ENCODE peak calls at places on chromosomes 4 and X, in four cellular contexts. Z, G, X and L are unnamed samples.

GRCh38 chr4:180407273-180407885 is 1835.8 kb upstream of the TENM3 start:
- DNase-seq in G (no peak), Z (no peak), X (no peak), L (no peak)

GRCh38 chrX:20265726-20266681 is 705 bp downstream of the RPS6KA3 start:
- DNase-seq in Z (peak), G (peak), X (peak), L (no peak)

GRCh38 chrX:40106677-40107290 is 9.0 kb upstream of the BCOR start:
- DNase-seq in G (no peak), X (peak), Z (no peak), L (no peak)

GRCh38 chr4:1843852-1844251 is 12.1 kb downstream of the LETM1 start:
- DNase-seq in X (no peak), G (no peak), Z (no peak), L (no peak)

GRCh38 chrX:151359931-151360871 is 36.8 kb upstream of the VMA21 start:
- DNase-seq in G (peak), Z (peak), X (peak), L (no peak)

GRCh38 chr4:185464184-185464583 is 7.3 kb downstream of the CCDC110 start:
- DNase-seq in X (no peak), G (no peak), Z (no peak), L (no peak)

GRCh38 chrX:65034292-65034640 is 58.0 kb upstream of the ZC4H2 start:
- DNase-seq in G (no peak), X (peak), Z (no peak), L (no peak)

GRCh38 chr4:6346373-6347110 is 76.9 kb downstream of the WFS1 start:
- DNase-seq in G (no peak), Z (no peak), X (no peak), L (no peak)

GRCh38 chrX:49172280-49172780 is 632 bp downstream of the PLP2 start:
- DNase-seq in Z (peak), G (peak), X (peak), L (no peak)

GRCh38 chr4:181863846-181864245 is 379.4 kb upstream of the TENM3 start:
- DNase-seq in Z (no peak), G (no peak), X (no peak), L (no peak)

GRCh38 chrX:43813898-43814297 is 68.4 kb downstream of the MAOB start:
- DNase-seq in Z (peak), G (peak), X (no peak), L (no peak)

GRCh38 chr4:105594094-105595010 is 41.9 kb downstream of the ARHGEF38 start:
- DNase-seq in X (no peak), Z (no peak), G (no peak), L (peak)

GRCh38 chr4:173252024-173252935 is 81.9 kb downstream of the HMGB2 start:
- DNase-seq in Z (no peak), X (no peak), G (peak), L (peak)

GRCh38 chrX:101803451-101803850 is 128.4 kb downstream of the ZMAT1 start:
- DNase-seq in G (no peak), X (no peak), Z (no peak), L (no peak)

GRCh38 chr4:168408620-168409019 is 71.7 kb downstream of the DDX60L start:
- DNase-seq in X (peak), Z (no peak), G (no peak), L (no peak)

GRCh38 chrX:68711845-68712244 is 64.4 kb downstream of the STARD8 start:
- DNase-seq in X (no peak), Z (no peak), G (no peak), L (no peak)

GRCh38 chr4:40909363-40909876 is 159.7 kb downstream of the NSUN7 start:
- DNase-seq in X (peak), G (no peak), Z (no peak), L (no peak)

GRCh38 chrX:22616867-22617266 is 344.2 kb downstream of the CBLL2 start:
- DNase-seq in G (no peak), X (no peak), Z (no peak), L (no peak)

GRCh38 chr4:76087007-76087769 is 12.7 kb downstream of the ART3 start:
- DNase-seq in Z (peak), G (peak), X (peak), L (no peak)

GRCh38 chrX:15686818-15687685 is 22.4 kb upstream of the CLTRN start:
- DNase-seq in Z (peak), X (peak), G (peak), L (peak)

GRCh38 chr4:76562161-76562560 is 127.1 kb downstream of the SHROOM3 start:
- DNase-seq in X (no peak), Z (no peak), G (no peak), L (no peak)

GRCh38 chrX:40971736-40972135 is 113.5 kb upstream of the USP9X start:
- DNase-seq in G (no peak), X (no peak), Z (no peak), L (no peak)

GRCh38 chr4:115852767-115853091 is 739.3 kb upstream of the NDST4 start:
- DNase-seq in Z (no peak), X (no peak), G (no peak), L (no peak)

GRCh38 chr4:145195167-145195952 is 15.0 kb upstream of the OTUD4 start:
- DNase-seq in G (no peak), X (no peak), Z (no peak), L (no peak)

GRCh38 chr4:139935911-139936310 is 218.1 kb downstream of the MAML3 start:
- DNase-seq in X (no peak), G (no peak), Z (no peak), L (no peak)

GRCh38 chr4:129140521-129140920 is 44.6 kb downstream of the C4orf33 start:
- DNase-seq in X (no peak), Z (no peak), G (no peak), L (no peak)

GRCh38 chr4:38831653-38832052 is 25.0 kb downstream of the TLR6 start:
- DNase-seq in X (no peak), Z (no peak), G (no peak), L (no peak)

GRCh38 chr4:101792056-101792575 is 1.6 kb downstream of the BANK1 start:
- DNase-seq in X (no peak), G (no peak), Z (no peak), L (no peak)

GRCh38 chr4:89767924-89768323 is 69.0 kb downstream of the SNCA start:
- DNase-seq in Z (no peak), G (no peak), X (no peak), L (no peak)

GRCh38 chrX:105695451-105695850 is 126.9 kb upstream of the NRK start:
- DNase-seq in G (no peak), Z (no peak), X (no peak), L (no peak)

GRCh38 chr4:186829740-186830449 is 106.2 kb upstream of the FAT1 start:
- DNase-seq in G (peak), Z (no peak), X (no peak), L (no peak)

GRCh38 chr4:55359397-55359916 is 13.4 kb downstream of the SRD5A3 start:
- DNase-seq in Z (peak), G (no peak), X (no peak), L (no peak)

GRCh38 chrX:117982702-117983392 is 133.8 kb downstream of the KLHL13 start:
- DNase-seq in Z (no peak), X (no peak), G (no peak), L (no peak)
- TF ChIP-seq NRF1 in Z (no peak), X (no peak), G (no peak), L (no peak)

GRCh38 chrX:72644946-72645345 is 69.2 kb downstream of the PHKA1 start:
- DNase-seq in G (no peak), X (no peak), Z (no peak), L (no peak)
- TF ChIP-seq NRF1 in G (no peak), X (no peak), Z (no peak), L (no peak)

GRCh38 chrX:75784689-75785491 is at the start of gene MAGEE2:
- DNase-seq in X (peak), Z (no peak), G (no peak), L (no peak)
- TF ChIP-seq NRF1 in X (no peak), Z (no peak), G (peak), L (no peak)

DNA sequence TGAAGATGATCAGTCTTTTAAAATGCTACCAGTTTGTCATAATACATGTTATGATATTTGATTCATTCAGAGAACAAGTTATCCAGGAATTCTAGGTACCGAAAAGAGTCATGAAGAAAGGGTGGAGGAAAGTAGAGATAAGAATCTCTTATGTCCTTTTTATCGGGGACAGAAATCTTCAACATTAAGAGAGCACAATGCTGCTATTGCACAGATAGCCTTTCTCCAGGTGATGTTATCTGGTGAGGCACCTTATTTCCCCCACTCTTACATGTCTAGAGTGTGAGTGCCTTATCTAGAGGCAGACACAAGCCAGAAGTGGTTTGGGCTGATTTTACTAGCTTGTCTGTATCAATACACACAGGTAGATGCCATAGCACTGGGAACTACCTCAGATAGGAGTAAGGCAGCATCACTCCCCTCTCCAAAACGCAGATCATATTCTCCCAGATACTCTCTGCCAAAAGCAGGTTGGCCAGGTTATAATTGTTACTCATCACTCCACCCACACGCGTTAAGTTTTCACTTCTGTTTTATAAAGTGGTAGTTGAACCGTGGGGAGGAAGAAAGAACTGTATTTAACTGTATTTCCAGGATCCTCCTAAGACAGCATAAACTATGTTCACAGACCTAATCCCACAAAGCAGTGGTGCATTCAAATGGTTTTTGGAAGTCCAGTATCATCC is 38.4 kb downstream of the AREG start:
- DNase-seq in X (no peak), G (no peak), Z (no peak), L (no peak)
- TF ChIP-seq NRF1 in X (no peak), G (no peak), Z (no peak), L (no peak)

GRCh38 chrX:11750694-11751093 is 7.3 kb upstream of the MSL3 start:
- DNase-seq in Z (no peak), X (no peak), G (no peak), L (no peak)
- TF ChIP-seq NRF1 in Z (no peak), X (no peak), G (no peak), L (no peak)

GRCh38 chrX:130529531-130529930 is 127.7 kb downstream of the RBMX2 start:
- DNase-seq in Z (no peak), X (no peak), G (no peak), L (no peak)

GRCh38 chrX:130531066-130531465 is 129.3 kb downstream of the RBMX2 start:
- DNase-seq in G (no peak), X (no peak), Z (no peak), L (no peak)
- TF ChIP-seq NRF1 in G (no peak), X (no peak), Z (no peak), L (no peak)